ENCODE peak calls at places on chromosomes 7 and 10, in eight cellular contexts. Q, C, S, H, E, B, D and N are unnamed samples.

GRCh38 chr7:45129906-45130305 is 18.4 kb upstream of the TBRG4 start:
- DNase-seq in Q (peak), C (no peak), S (no peak), H (no peak), E (no peak), B (no peak), D (no peak), N (no peak)

GRCh38 chr7:101678713-101679112 is 49.6 kb upstream of the MYL10 start:
- DNase-seq in Q (no peak), C (no peak), S (no peak), H (no peak), E (peak), B (no peak), D (no peak), N (peak)

GRCh38 chr7:29620531-29620930 is 56.9 kb downstream of the PRR15 start:
- DNase-seq in Q (no peak), C (no peak), S (no peak), H (no peak), E (no peak), B (no peak), D (no peak), N (no peak)

GRCh38 chr10:31921031-31921430 is 7.6 kb downstream of the ARHGAP12 start:
- DNase-seq in Q (no peak), C (peak), S (no peak), H (no peak), E (no peak), B (no peak), D (no peak), N (no peak)

GRCh38 chr7:126302639-126303038 is 950.1 kb downstream of the GRM8 start:
- DNase-seq in Q (no peak), C (no peak), S (no peak), H (no peak), E (no peak), B (no peak), D (no peak), N (no peak)

GRCh38 chr7:134613623-134614347 is 32.9 kb upstream of the BPGM start:
- DNase-seq in Q (no peak), C (peak), S (peak), H (no peak), E (peak), B (no peak), D (no peak), N (peak)

GRCh38 chr10:17210361-17210760 is 8.9 kb upstream of the TRDMT1 start:
- DNase-seq in Q (no peak), C (no peak), S (peak), H (no peak), E (peak), B (no peak), D (no peak), N (no peak)

GRCh38 chr10:12902135-12902572 is 99.4 kb downstream of the CCDC3 start:
- DNase-seq in Q (no peak), C (peak), S (peak), H (peak), E (peak), B (no peak), D (peak), N (peak)

GRCh38 chr7:110764852-110765251 is 326.1 kb upstream of the LRRN3 start:
- DNase-seq in Q (no peak), C (no peak), S (no peak), H (no peak), E (no peak), B (no peak), D (no peak), N (no peak)

GRCh38 chr10:9342865-9343450 is 1288.5 kb downstream of the GATA3 start:
- DNase-seq in Q (no peak), C (no peak), S (peak), H (no peak), E (peak), B (no peak), D (no peak), N (peak)

GRCh38 chr7:33671521-33672262 is 233.6 kb upstream of the BMPER start:
- DNase-seq in Q (no peak), C (no peak), S (no peak), H (no peak), E (peak), B (no peak), D (no peak), N (no peak)

GRCh38 chr10:78002541-78003284 is 26.6 kb downstream of the POLR3A start:
- DNase-seq in Q (no peak), C (no peak), S (no peak), H (no peak), E (no peak), B (no peak), D (no peak), N (no peak)

GRCh38 chr7:24472093-24472492 is 101.2 kb upstream of the PALS2 start:
- DNase-seq in Q (no peak), C (no peak), S (no peak), H (no peak), E (no peak), B (no peak), D (no peak), N (no peak)

GRCh38 chr7:106100863-106101262 is 11.2 kb downstream of the SYPL1 start:
- DNase-seq in Q (no peak), C (no peak), S (no peak), H (no peak), E (no peak), B (no peak), D (no peak), N (no peak)

GRCh38 chr10:121833387-121833786 is 94.4 kb downstream of the ATE1 start:
- DNase-seq in Q (no peak), C (no peak), S (no peak), H (no peak), E (no peak), B (no peak), D (no peak), N (no peak)

GRCh38 chr10:127694580-127695193 is 42.3 kb upstream of the FOXI2 start:
- DNase-seq in Q (no peak), C (peak), S (no peak), H (no peak), E (no peak), B (peak), D (no peak), N (no peak)

GRCh38 chr10:90787906-90788491 is 69.8 kb downstream of the HTR7 start:
- DNase-seq in Q (no peak), C (peak), S (peak), H (no peak), E (peak), B (no peak), D (no peak), N (peak)

GRCh38 chr10:4025339-4025738 is 240.3 kb upstream of the KLF6 start:
- DNase-seq in Q (no peak), C (no peak), S (no peak), H (no peak), E (peak), B (no peak), D (no peak), N (no peak)

GRCh38 chr7:155441856-155442255 is 16.1 kb upstream of the EN2 start:
- DNase-seq in Q (peak), C (no peak), S (no peak), H (no peak), E (no peak), B (no peak), D (no peak), N (no peak)

GRCh38 chr10:23826399-23826798 is 382.5 kb upstream of the KIAA1217 start:
- DNase-seq in Q (no peak), C (peak), S (peak), H (no peak), E (peak), B (no peak), D (no peak), N (no peak)

GRCh38 chr10:75129537-75129936 is 18.1 kb downstream of the SAMD8 start:
- DNase-seq in Q (no peak), C (no peak), S (no peak), H (no peak), E (no peak), B (no peak), D (no peak), N (no peak)

GRCh38 chr10:31083765-31084184 is 52.1 kb upstream of the ZNF438 start:
- DNase-seq in Q (peak), C (peak), S (peak), H (peak), E (peak), B (no peak), D (peak), N (peak)

GRCh38 chr10:71431945-71432905 is 35.5 kb downstream of the CDH23 start:
- DNase-seq in Q (no peak), C (no peak), S (no peak), H (no peak), E (no peak), B (no peak), D (no peak), N (peak)

GRCh38 chr7:4416436-4417092 is 265.5 kb upstream of the FOXK1 start:
- DNase-seq in Q (no peak), C (no peak), S (no peak), H (no peak), E (no peak), B (no peak), D (no peak), N (no peak)

GRCh38 chr7:17474724-17475344 is 176.4 kb downstream of the AHR start:
- DNase-seq in Q (no peak), C (peak), S (no peak), H (no peak), E (no peak), B (no peak), D (peak), N (no peak)

GRCh38 chr7:137287651-137288258 is 55.8 kb downstream of the PTN start:
- DNase-seq in Q (no peak), C (no peak), S (peak), H (no peak), E (peak), B (no peak), D (no peak), N (no peak)